ENCODE peak calls at places on chromosomes 4 and X, in seven cellular contexts. T is stomach, U is A549, O is colonic mucosa, R is OCI-LY7, G is IMR-90, Y is endothelial cell of umbilical vein. C is an unnamed sample.
A peak's percentile ranks its signal among the peaks of the same experiment; 100 is the strongest.

GRCh38 chr4:5267418-5267817 is 216.1 kb downstream of the STK32B start:
- DNase-seq in O (no peak), R (no peak), T (no peak), Y (no peak), G (peak; percentile 25), U (no peak), C (no peak)

GRCh38 chrX:120125444-120125843 is 9.7 kb upstream of the RHOXF1 start:
- DNase-seq in T (no peak), Y (peak; percentile 1), R (no peak), U (no peak), O (no peak), G (no peak), C (no peak)

GRCh38 chr4:621296-622070 is 3.9 kb upstream of the PDE6B start:
- DNase-seq in O (no peak), T (no peak), Y (no peak), R (no peak), U (no peak), G (no peak), C (peak; percentile 32)

GRCh38 chr4:75080888-75081287 is 148.0 kb downstream of the PARM1 start:
- DNase-seq in R (no peak), T (no peak), O (no peak), U (no peak), Y (no peak), G (no peak), C (no peak)

GRCh38 chr4:102387552-102388150 is 42.4 kb upstream of the SLC39A8 start:
- DNase-seq in G (no peak), Y (no peak), R (no peak), O (no peak), T (no peak), U (no peak), C (no peak)

GRCh38 chr4:151624606-151625565 is 135.9 kb downstream of the GATB start:
- DNase-seq in Y (no peak), O (no peak), G (no peak), T (no peak), R (no peak), U (no peak), C (no peak)

GRCh38 chr4:37994569-37994968 is 34.4 kb downstream of the PTTG2 start:
- DNase-seq in T (no peak), U (no peak), R (peak; percentile 60), G (no peak), O (no peak), Y (no peak), C (no peak)

GRCh38 chr4:13917010-13917409 is 289.5 kb upstream of the BOD1L1 start:
- DNase-seq in G (peak; percentile 61), Y (no peak), U (no peak), T (no peak), O (no peak), R (no peak), C (no peak)

GRCh38 chrX:41300758-41301437 is 33.1 kb upstream of the DDX3X start:
- DNase-seq in T (no peak), Y (peak; percentile 7), U (no peak), G (peak; percentile 72), R (no peak), O (no peak), C (no peak)

GRCh38 chrX:139691843-139692505 is 16.0 kb downstream of the MCF2 start:
- DNase-seq in O (no peak), Y (peak; percentile 1), G (no peak), T (no peak), R (no peak), U (no peak), C (no peak)

GRCh38 chr4:100738388-100739165 is 220.8 kb upstream of the EMCN start:
- DNase-seq in Y (peak; percentile 79), T (peak; percentile 31), U (peak; percentile 8), O (peak; percentile 38), R (no peak), G (peak; percentile 68), C (no peak)

GRCh38 chr4:102493794-102494193 is 7.4 kb upstream of the NFKB1 start:
- DNase-seq in U (no peak), T (peak; percentile 40), O (peak; percentile 57), Y (no peak), R (no peak), G (no peak), C (no peak)

GRCh38 chr4:157220026-157220881 is at the start of gene GRIA2:
- DNase-seq in R (no peak), O (no peak), T (peak; percentile 62), G (peak; percentile 54), U (peak; percentile 15), Y (peak; percentile 69), C (peak; percentile 41)

GRCh38 chr4:77994194-77994721 is 62.9 kb upstream of the FRAS1 start:
- DNase-seq in O (peak; percentile 18), G (peak; percentile 56), R (peak; percentile 62), Y (peak; percentile 69), U (peak; percentile 13), T (no peak), C (no peak)

GRCh38 chrX:18286322-18286831 is 65.7 kb upstream of the BEND2 start:
- DNase-seq in Y (no peak), U (no peak), T (no peak), G (no peak), O (no peak), R (no peak), C (no peak)

GRCh38 chr4:2805712-2806391 is 13.0 kb downstream of the SH3BP2 start:
- DNase-seq in Y (peak; percentile 43), G (no peak), T (peak; percentile 93), O (peak; percentile 96), U (no peak), R (no peak), C (no peak)

GRCh38 chr4:79331126-79331876 is 5.4 kb upstream of the NAA11 start:
- DNase-seq in T (no peak), O (peak; percentile 20), Y (no peak), U (no peak), R (no peak), G (no peak), C (no peak)

GRCh38 chrX:155334486-155335316 is at the start of gene CLIC2:
- DNase-seq in G (peak; percentile 79), Y (peak; percentile 65), O (peak; percentile 26), T (peak; percentile 31), U (no peak), R (no peak), C (peak; percentile 53)

GRCh38 chrX:151871244-151871643 is 41.4 kb upstream of the MAGEA4 start:
- DNase-seq in G (peak; percentile 52), R (no peak), T (no peak), U (peak; percentile 50), O (no peak), Y (peak; percentile 56), C (no peak)

GRCh38 chr4:114659386-114660008 is 60.9 kb downstream of the UGT8 start:
- DNase-seq in O (peak; percentile 75), Y (peak; percentile 68), U (peak; percentile 17), T (peak; percentile 67), G (peak; percentile 64), R (peak; percentile 80), C (peak; percentile 85)

DNA sequence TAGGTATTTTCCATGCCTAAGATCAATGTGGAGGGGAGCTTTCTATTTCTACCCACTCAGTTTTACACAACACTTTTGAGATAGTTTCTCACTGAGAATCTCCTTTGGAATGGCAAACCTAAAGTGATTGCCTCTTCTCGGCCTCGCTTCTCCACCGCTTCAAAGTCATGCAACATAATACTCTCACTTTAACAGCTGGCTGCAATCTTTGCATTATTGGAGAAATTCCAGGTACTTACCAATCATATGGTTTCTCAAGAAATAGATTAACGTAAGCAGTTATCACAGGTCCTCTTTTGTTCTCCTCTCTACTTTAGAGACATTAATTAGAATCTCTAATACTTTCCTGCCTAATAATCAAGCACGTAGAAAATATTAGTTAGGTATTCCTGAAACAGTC is 3.7 kb upstream of the IL13RA2 start:
- DNase-seq in O (no peak), R (no peak), Y (no peak), T (no peak), U (no peak), G (peak; percentile 10), C (no peak)
- H3K4me1 ChIP-seq in O (no peaks in the 10 kb centered on the region), R (no peaks in the 10 kb centered on the region), Y (peaks cover 18% of the 10 kb centered on the region), T (no peaks in the 10 kb centered on the region), U (no peaks in the 10 kb centered on the region), G (no peaks in the 10 kb centered on the region), C (no peaks in the 10 kb centered on the region)

GRCh38 chr4:8319061-8319460 is 49.5 kb downstream of the HTRA3 start:
- DNase-seq in T (peak; percentile 11), O (no peak), G (no peak), R (no peak), U (no peak), Y (no peak), C (no peak)
- H3K4me1 ChIP-seq in T (peaks cover 22% of the 10 kb centered on the region), O (no peaks in the 10 kb centered on the region), G (peaks cover 14% of the 10 kb centered on the region), R (peaks cover 31% of the 10 kb centered on the region), U (peaks cover 17% of the 10 kb centered on the region), Y (peaks cover 7% of the 10 kb centered on the region), C (peaks cover 19% of the 10 kb centered on the region)

GRCh38 chrX:123698979-123699378 is 33.9 kb downstream of the THOC2 start:
- DNase-seq in T (no peak), Y (peak; percentile 45), U (no peak), R (no peak), G (peak; percentile 1), O (no peak), C (no peak)

GRCh38 chrX:123704781-123705180 is 28.1 kb downstream of the THOC2 start:
- DNase-seq in U (no peak), T (no peak), G (no peak), Y (no peak), R (no peak), O (no peak), C (no peak)
- H3K4me1 ChIP-seq in U (peaks cover 5% of the 10 kb centered on the region), T (no peaks in the 10 kb centered on the region), G (no peaks in the 10 kb centered on the region), Y (no peaks in the 10 kb centered on the region), R (no peaks in the 10 kb centered on the region), O (no peaks in the 10 kb centered on the region), C (no peaks in the 10 kb centered on the region)

GRCh38 chr4:128639586-128640270 is 169.8 kb upstream of the JADE1 start:
- DNase-seq in U (no peak), G (no peak), R (no peak), T (no peak), Y (no peak), O (no peak), C (no peak)

GRCh38 chr4:128636906-128637305 is 172.6 kb upstream of the JADE1 start:
- DNase-seq in Y (no peak), R (no peak), O (no peak), G (no peak), U (no peak), T (no peak), C (no peak)

GRCh38 chr4:128633067-128633466 is 176.4 kb upstream of the JADE1 start:
- DNase-seq in U (no peak), O (no peak), G (no peak), Y (no peak), R (no peak), T (no peak), C (no peak)

GRCh38 chr4:128635141-128635911 is 174.2 kb upstream of the JADE1 start:
- DNase-seq in G (peak; percentile 55), Y (no peak), U (peak; percentile 64), O (no peak), T (peak; percentile 97), R (no peak), C (no peak)

DNA sequence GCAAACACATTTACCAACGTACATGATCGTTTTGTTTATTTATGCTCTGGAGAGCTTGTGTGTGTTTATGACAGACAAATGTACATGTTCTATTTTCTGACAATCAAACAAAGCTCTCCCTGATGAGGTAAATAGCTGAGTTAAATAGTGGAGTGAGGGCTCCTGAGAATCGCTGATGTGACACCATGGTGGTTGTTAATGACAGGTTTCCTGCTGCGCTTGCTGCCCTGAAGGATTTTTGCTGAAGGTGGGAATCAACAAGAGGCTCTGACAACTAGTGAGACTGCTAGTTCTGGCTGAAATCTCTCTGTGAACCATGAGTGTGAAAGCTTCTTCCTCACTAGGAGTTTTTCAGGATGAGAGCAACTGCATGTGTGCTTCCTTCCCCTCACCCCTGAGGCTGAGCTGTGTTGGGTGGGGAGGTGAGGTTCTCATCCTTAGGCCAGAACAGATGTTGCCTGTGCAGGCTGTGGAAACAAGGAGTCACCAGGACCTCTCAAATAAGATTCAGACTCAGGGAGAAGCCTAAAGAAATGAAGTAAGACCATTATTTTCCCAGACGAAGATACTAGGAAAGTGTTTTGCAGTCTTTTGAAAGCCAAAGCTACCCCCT is 173.5 kb upstream of the JADE1 start:
- DNase-seq in O (no peak), T (no peak), Y (no peak), U (no peak), R (no peak), G (no peak), C (no peak)
- H3K4me1 ChIP-seq in O (no peaks in the 10 kb centered on the region), T (peaks cover 8% of the 10 kb centered on the region), Y (no peaks in the 10 kb centered on the region), U (peaks cover 48% of the 10 kb centered on the region), R (no peaks in the 10 kb centered on the region), G (peaks cover 2% of the 10 kb centered on the region), C (no peaks in the 10 kb centered on the region)

C was measured in Peyer's patch.